ENCODE peak calls at places on chromosomes 6 and 20, in eight cellular contexts. P is nephron progenitor cell, V is foreskin keratinocyte, S is transverse colon, M is neural crest cell, W is fibroblast of lung, F is HL-60, Y is BE2C. Z is an unnamed sample.

GRCh38 chr20:41423026-41423425 is 56.4 kb upstream of the EMILIN3 start:
- DNase-seq in F (no peak), S (no peak), W (no peak), P (no peak), M (no peak), V (no peak), Y (no peak), Z (peak)

GRCh38 chr20:43665466-43666176 is 1.3 kb upstream of the MYBL2 start:
- DNase-seq in S (no peak), M (no peak), P (no peak), W (no peak), Y (no peak), V (no peak), F (no peak), Z (no peak)

GRCh38 chr20:47050996-47051395 is 156.4 kb downstream of the EYA2 start:
- DNase-seq in V (no peak), Y (no peak), F (no peak), P (no peak), W (no peak), S (no peak), M (no peak), Z (no peak)

GRCh38 chr6:165805067-165805525 is 142.1 kb upstream of the PDE10A start:
- DNase-seq in S (no peak), Y (no peak), V (no peak), M (no peak), W (no peak), P (no peak), F (no peak), Z (no peak)

GRCh38 chr20:24144371-24144770 is 155.8 kb upstream of the GGTLC1 start:
- DNase-seq in P (no peak), S (no peak), F (peak), W (no peak), M (no peak), V (no peak), Y (no peak), Z (no peak)

GRCh38 chr20:58815448-58815847 is 35.3 kb downstream of the GNAS-AS1 start:
- DNase-seq in Y (no peak), P (no peak), M (no peak), F (no peak), S (no peak), W (no peak), V (no peak), Z (no peak)

GRCh38 chr6:16243055-16243454 is 4.7 kb downstream of the GMPR start:
- DNase-seq in M (no peak), F (no peak), P (no peak), V (peak), W (peak), Y (no peak), S (no peak), Z (peak)

GRCh38 chr6:151493495-151494234 is at the start of gene CCDC170:
- DNase-seq in S (no peak), Y (peak), W (peak), F (peak), P (peak), V (no peak), M (peak), Z (no peak)

GRCh38 chr20:49351775-49352174 is 73.9 kb upstream of the ZNFX1 start:
- DNase-seq in Y (no peak), P (no peak), S (no peak), V (no peak), W (no peak), F (no peak), M (no peak), Z (no peak)

GRCh38 chr6:85864453-85865401 is 222.0 kb upstream of the SYNCRIP start:
- DNase-seq in M (no peak), F (no peak), Y (no peak), W (peak), P (no peak), V (peak), S (no peak), Z (peak)
- TF ChIP-seq CTCF in M (no peak), F (no peak), Y (peak), W (peak), P (no peak), V (peak), S (no peak), Z (peak)

GRCh38 chr20:63858393-63859165 is 2.7 kb upstream of the ABHD16B start:
- DNase-seq in M (no peak), F (no peak), Y (peak), W (peak), P (peak), S (no peak), V (no peak), Z (no peak)
- TF ChIP-seq CTCF in M (peak), F (no peak), Y (peak), W (peak), P (no peak), S (no peak), V (peak), Z (peak)

DNA sequence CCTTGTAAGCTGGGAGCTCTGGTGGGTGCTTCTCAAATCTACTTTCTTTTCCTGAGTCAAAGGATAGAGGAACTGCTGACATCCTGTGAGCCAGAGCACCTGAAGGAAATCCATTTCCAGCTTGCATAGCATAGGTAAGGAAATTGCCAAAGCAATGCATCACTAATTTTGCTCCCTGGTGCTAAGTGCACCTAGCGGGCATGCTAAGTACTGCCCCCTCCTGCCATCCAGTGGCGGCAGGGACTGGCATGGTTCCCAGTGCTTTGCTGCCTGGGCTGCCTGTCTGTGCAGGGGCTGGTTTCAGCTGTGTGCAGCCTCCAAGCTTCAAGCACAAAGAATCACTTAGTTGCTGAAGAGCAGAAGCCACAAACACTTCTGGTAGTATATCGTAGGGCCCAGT is 63.9 kb downstream of the FARS2 start:
- DNase-seq in S (no peak), M (no peak), F (no peak), P (no peak), W (no peak), Y (no peak), V (no peak), Z (no peak)
- TF ChIP-seq CTCF in S (no peak), M (no peak), F (no peak), P (no peak), W (no peak), Y (no peak), V (peak), Z (no peak)

GRCh38 chr6:4660377-4661321 is 115.6 kb upstream of the CDYL start:
- DNase-seq in Y (no peak), M (no peak), V (no peak), W (no peak), P (no peak), S (no peak), F (no peak), Z (no peak)
- TF ChIP-seq CTCF in Y (no peak), M (no peak), V (no peak), W (no peak), P (no peak), S (no peak), F (no peak), Z (no peak)

DNA sequence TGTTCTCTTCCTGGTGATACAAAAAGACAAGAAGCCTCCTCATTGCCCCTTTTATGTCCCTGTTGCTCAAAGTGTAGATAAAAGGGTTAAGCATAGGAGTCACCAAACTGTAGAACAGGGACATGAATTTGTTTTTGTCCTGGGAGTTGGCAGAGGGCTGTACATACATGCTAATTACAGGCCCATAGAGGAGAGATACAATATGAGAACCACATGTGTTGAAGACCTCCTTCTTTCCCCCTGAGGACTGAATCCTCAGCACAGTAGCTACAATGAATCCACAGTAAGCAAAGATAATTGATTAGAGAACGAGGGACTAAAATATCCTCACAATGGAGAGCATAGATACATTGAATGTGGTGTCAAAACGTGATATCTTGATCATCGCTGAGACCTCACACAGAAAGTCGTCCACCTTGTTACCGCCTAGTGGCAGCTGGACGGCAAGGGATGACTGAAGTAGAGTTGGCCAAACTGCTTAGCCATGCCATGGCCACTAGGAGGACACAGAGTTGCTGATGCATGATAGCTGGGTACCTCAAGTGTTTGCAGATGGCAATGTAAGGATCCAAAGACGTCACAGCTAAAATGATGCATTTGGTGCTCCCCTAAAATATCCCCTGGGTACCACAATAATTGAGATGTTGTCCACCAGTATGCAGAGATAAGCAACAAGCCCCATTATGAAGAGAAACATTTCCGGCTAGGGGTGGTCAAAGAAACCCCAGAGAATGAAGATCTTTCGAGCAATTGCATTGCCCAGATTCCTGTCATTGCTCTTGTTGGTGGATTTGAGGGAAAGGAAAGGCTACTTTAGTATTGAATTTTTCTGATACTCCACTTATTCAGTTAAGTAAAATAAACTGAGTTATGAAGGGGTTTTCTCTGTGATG is 15.0 kb downstream of the OR2B3 start:
- DNase-seq in P (peak), F (peak), Y (peak), V (peak), S (peak), W (peak), M (peak), Z (peak)
- TF ChIP-seq CTCF in P (peak), F (peak), Y (peak), V (peak), S (peak), W (no peak), M (peak), Z (peak)

GRCh38 chr20:35463455-35464300 is 8.3 kb downstream of the CEP250 start:
- DNase-seq in Y (peak), F (peak), M (peak), P (peak), S (peak), W (peak), V (no peak), Z (peak)
- TF ChIP-seq CTCF in Y (peak), F (peak), M (peak), P (peak), S (peak), W (peak), V (peak), Z (peak)

GRCh38 chr6:125111219-125111983 is 42.2 kb upstream of the TPD52L1 start:
- DNase-seq in W (no peak), S (no peak), M (no peak), Y (no peak), V (no peak), P (no peak), F (no peak), Z (no peak)

GRCh38 chr6:125110056-125110455 is 43.5 kb upstream of the TPD52L1 start:
- DNase-seq in W (no peak), M (no peak), S (no peak), F (no peak), V (no peak), Y (no peak), P (no peak), Z (no peak)

GRCh38 chr6:125114248-125114858 is 39.2 kb upstream of the TPD52L1 start:
- DNase-seq in F (peak), W (peak), M (peak), V (no peak), P (peak), Y (peak), S (peak), Z (peak)

GRCh38 chr6:125116170-125116569 is 37.4 kb upstream of the TPD52L1 start:
- DNase-seq in Y (no peak), M (no peak), F (no peak), S (no peak), V (no peak), W (no peak), P (no peak), Z (no peak)

GRCh38 chr6:125112934-125113333 is 40.6 kb upstream of the TPD52L1 start:
- DNase-seq in F (no peak), M (no peak), Y (no peak), W (no peak), V (no peak), S (no peak), P (no peak), Z (no peak)
- TF ChIP-seq CTCF in F (no peak), M (no peak), Y (no peak), W (no peak), V (no peak), S (no peak), P (no peak), Z (no peak)

GRCh38 chr6:23823421-23823820 is 302.6 kb upstream of the NRSN1 start:
- DNase-seq in W (no peak), M (no peak), V (no peak), Y (no peak), S (no peak), P (no peak), F (no peak), Z (no peak)

GRCh38 chr6:23828861-23829260 is 297.2 kb upstream of the NRSN1 start:
- DNase-seq in S (no peak), W (no peak), F (no peak), P (no peak), M (no peak), V (no peak), Y (no peak), Z (no peak)

GRCh38 chr6:23826587-23826986 is 299.4 kb upstream of the NRSN1 start:
- DNase-seq in M (no peak), F (no peak), W (no peak), P (no peak), S (no peak), V (no peak), Y (no peak), Z (no peak)
- TF ChIP-seq CTCF in M (no peak), F (no peak), W (no peak), P (no peak), S (no peak), V (no peak), Y (no peak), Z (no peak)

GRCh38 chr6:24274441-24275083 is 83.3 kb downstream of the DCDC2 start:
- DNase-seq in P (no peak), F (no peak), W (peak), V (no peak), S (no peak), M (no peak), Y (no peak), Z (peak)
- TF ChIP-seq CTCF in P (peak), F (peak), W (peak), V (peak), S (peak), M (peak), Y (peak), Z (peak)

Z was measured in fibroblast of the aortic adventitia.